ENCODE peak calls at places on chromosomes 11 and 22, in six cellular contexts. One of them, this sample, is unnamed.

GRCh38 chr11:101862410-101863233 is 52.2 kb upstream of the CEP126 start:
- DNase-seq in neuronal stem cell: peak; percentile 12
- DNase-seq in H1: no peak
- DNase-seq in IMR-90: peak; percentile 79
- DNase-seq in H9: peak; percentile 50
- DNase-seq in trophoblast cell: no peak
- DNase-seq in this sample: peak; percentile 79

GRCh38 chr11:2251138-2251537 is 19.2 kb downstream of the ASCL2 start:
- DNase-seq in neuronal stem cell: no peak
- DNase-seq in H1: no peak
- DNase-seq in IMR-90: no peak
- DNase-seq in H9: no peak
- DNase-seq in trophoblast cell: no peak
- DNase-seq in this sample: no peak

GRCh38 chr11:95050595-95051202 is 1.5 kb downstream of the KDM4F start:
- DNase-seq in neuronal stem cell: no peak
- DNase-seq in H1: no peak
- DNase-seq in IMR-90: no peak
- DNase-seq in H9: no peak
- DNase-seq in trophoblast cell: no peak
- DNase-seq in this sample: no peak

GRCh38 chr22:20422965-20423635 is 14.5 kb downstream of the SCARF2 start:
- DNase-seq in neuronal stem cell: no peak
- DNase-seq in H1: no peak
- DNase-seq in IMR-90: no peak
- DNase-seq in H9: no peak
- DNase-seq in trophoblast cell: no peak
- DNase-seq in this sample: no peak

GRCh38 chr22:30782613-30783012 is 87.9 kb downstream of the OSBP2 start:
- DNase-seq in neuronal stem cell: no peak
- DNase-seq in H1: no peak
- DNase-seq in IMR-90: peak; percentile 54
- DNase-seq in H9: no peak
- DNase-seq in trophoblast cell: peak; percentile 41
- DNase-seq in this sample: peak; percentile 13

GRCh38 chr22:31893460-31893859 is 50.9 kb upstream of the YWHAH start:
- DNase-seq in neuronal stem cell: no peak
- DNase-seq in H1: no peak
- DNase-seq in IMR-90: no peak
- DNase-seq in H9: no peak
- DNase-seq in trophoblast cell: no peak
- DNase-seq in this sample: no peak

GRCh38 chr22:26679003-26679629 is 21.7 kb downstream of the MIAT start:
- DNase-seq in neuronal stem cell: peak; percentile 79
- DNase-seq in H1: peak; percentile 71
- DNase-seq in IMR-90: peak; percentile 71
- DNase-seq in H9: peak; percentile 84
- DNase-seq in trophoblast cell: peak; percentile 63
- DNase-seq in this sample: peak; percentile 84

GRCh38 chr11:95322546-95322945 is 91.5 kb upstream of the SESN3 start:
- DNase-seq in neuronal stem cell: no peak
- DNase-seq in H1: no peak
- DNase-seq in IMR-90: peak; percentile 25
- DNase-seq in H9: no peak
- DNase-seq in trophoblast cell: no peak
- DNase-seq in this sample: no peak

GRCh38 chr11:69216609-69217008 is 60.9 kb downstream of the SMIM38 start:
- DNase-seq in neuronal stem cell: no peak
- DNase-seq in H1: no peak
- DNase-seq in IMR-90: peak; percentile 22
- DNase-seq in H9: peak; percentile 13
- DNase-seq in trophoblast cell: no peak
- DNase-seq in this sample: no peak

GRCh38 chr22:38751422-38752346 is 4.1 kb downstream of the SUN2 start:
- DNase-seq in neuronal stem cell: no peak
- DNase-seq in H1: no peak
- DNase-seq in IMR-90: no peak
- DNase-seq in H9: no peak
- DNase-seq in trophoblast cell: peak; percentile 93
- DNase-seq in this sample: no peak

GRCh38 chr11:77548552-77549439 is 41.0 kb upstream of the AQP11 start:
- DNase-seq in neuronal stem cell: no peak
- DNase-seq in H1: no peak
- DNase-seq in IMR-90: no peak
- DNase-seq in H9: no peak
- DNase-seq in trophoblast cell: no peak
- DNase-seq in this sample: no peak

GRCh38 chr11:10693509-10694071 is at the start of gene IRAG1:
- DNase-seq in neuronal stem cell: no peak
- DNase-seq in H1: no peak
- DNase-seq in IMR-90: peak; percentile 78
- DNase-seq in H9: no peak
- DNase-seq in trophoblast cell: no peak
- DNase-seq in this sample: peak; percentile 74

GRCh38 chr11:8234425-8234821 is 29.3 kb downstream of the LMO1 start:
- DNase-seq in neuronal stem cell: no peak
- DNase-seq in H1: no peak
- DNase-seq in IMR-90: no peak
- DNase-seq in H9: peak; percentile 57
- DNase-seq in trophoblast cell: no peak
- DNase-seq in this sample: no peak
- H2AFZ ChIP-seq in neuronal stem cell: no peak overlapping the region
- H2AFZ ChIP-seq in H1: no peak overlapping the region
- H2AFZ ChIP-seq in IMR-90: no peak overlapping the region
- H2AFZ ChIP-seq in H9: no peak overlapping the region
- H2AFZ ChIP-seq in trophoblast cell: peak overlapping the region; percentile 70
- H2AFZ ChIP-seq in this sample: no peak overlapping the region

DNA sequence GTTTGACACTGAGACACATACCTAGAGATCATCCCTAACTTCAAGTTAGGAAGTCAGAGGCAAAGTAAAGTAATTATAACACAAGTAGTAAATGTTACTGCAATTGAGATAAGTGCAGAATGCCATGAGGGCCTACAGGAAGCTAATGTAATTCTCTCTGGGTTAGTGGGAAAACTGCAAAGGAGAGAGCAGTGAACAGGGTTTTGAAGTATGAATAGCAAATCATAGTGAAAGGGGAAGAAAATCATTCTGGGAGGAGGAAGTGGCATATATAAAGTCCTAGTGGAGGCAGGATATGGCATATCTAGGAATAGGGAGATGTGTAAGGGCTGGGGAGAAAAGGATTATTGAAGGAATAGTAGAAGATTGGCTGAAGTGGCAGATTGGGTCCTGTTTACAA is 27.9 kb downstream of the RNF169 start:
- DNase-seq in neuronal stem cell: no peak
- DNase-seq in H1: no peak
- DNase-seq in IMR-90: no peak
- DNase-seq in H9: no peak
- DNase-seq in trophoblast cell: no peak
- DNase-seq in this sample: no peak
- H4K91ac ChIP-seq in neuronal stem cell: no peak overlapping the region
- H4K91ac ChIP-seq in H1: no peak overlapping the region
- H4K91ac ChIP-seq in IMR-90: no peak overlapping the region
- H4K91ac ChIP-seq in H9: no peak overlapping the region
- H4K91ac ChIP-seq in trophoblast cell: no peak overlapping the region
- H4K91ac ChIP-seq in this sample: no peak overlapping the region

GRCh38 chr11:113526521-113526920 is 51.3 kb upstream of the DRD2 start:
- DNase-seq in neuronal stem cell: no peak
- DNase-seq in H1: no peak
- DNase-seq in IMR-90: no peak
- DNase-seq in H9: no peak
- DNase-seq in trophoblast cell: no peak
- DNase-seq in this sample: no peak

GRCh38 chr11:113519989-113520613 is 44.9 kb upstream of the DRD2 start:
- DNase-seq in neuronal stem cell: no peak
- DNase-seq in H1: no peak
- DNase-seq in IMR-90: no peak
- DNase-seq in H9: no peak
- DNase-seq in trophoblast cell: no peak
- DNase-seq in this sample: no peak

GRCh38 chr11:113518716-113519495 is 43.7 kb upstream of the DRD2 start:
- DNase-seq in neuronal stem cell: no peak
- DNase-seq in H1: no peak
- DNase-seq in IMR-90: no peak
- DNase-seq in H9: no peak
- DNase-seq in trophoblast cell: no peak
- DNase-seq in this sample: no peak

DNA sequence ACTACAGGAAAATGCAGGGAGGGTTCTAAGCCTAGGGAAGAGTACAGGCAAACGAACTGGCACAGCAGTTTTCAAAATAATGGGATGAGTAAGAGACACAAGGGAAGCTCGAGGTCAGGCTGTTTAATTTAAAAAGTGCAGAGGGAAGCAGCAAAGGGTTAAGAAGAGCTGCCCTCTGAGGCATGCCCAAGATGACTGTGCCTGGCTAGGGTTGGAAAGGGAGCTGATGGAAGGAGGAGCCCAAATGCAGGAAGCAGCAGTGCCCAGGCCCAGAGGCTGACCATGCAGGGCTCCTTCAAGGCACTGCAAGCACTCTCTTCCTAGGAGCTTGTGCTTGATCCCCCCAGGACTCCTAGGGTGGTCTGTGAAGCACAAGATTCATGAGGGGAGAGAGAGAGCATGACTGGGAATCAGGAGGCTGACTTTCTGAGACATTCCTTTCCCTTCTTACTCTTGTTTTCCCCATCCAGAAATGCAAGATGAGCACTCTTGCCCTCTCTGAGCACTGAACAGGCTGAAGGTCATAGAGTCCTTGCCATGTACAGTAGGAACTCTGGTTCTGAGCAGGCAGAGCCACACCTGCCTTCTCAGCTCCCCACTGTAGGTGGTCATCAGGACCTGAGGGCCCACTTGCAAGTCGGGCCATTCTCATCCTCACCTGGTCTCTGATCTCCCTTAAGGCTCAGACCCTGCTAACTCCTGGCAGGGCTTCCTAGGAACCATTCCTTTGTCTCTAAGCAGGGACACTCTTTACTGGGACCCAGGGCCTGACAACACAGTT is 46.7 kb upstream of the DRD2 start:
- DNase-seq in neuronal stem cell: no peak
- DNase-seq in H1: no peak
- DNase-seq in IMR-90: no peak
- DNase-seq in H9: no peak
- DNase-seq in trophoblast cell: no peak
- DNase-seq in this sample: no peak
- H2AFZ ChIP-seq in neuronal stem cell: no peak overlapping the region
- H2AFZ ChIP-seq in H1: no peak overlapping the region
- H2AFZ ChIP-seq in IMR-90: no peak overlapping the region
- H2AFZ ChIP-seq in H9: no peak overlapping the region
- H2AFZ ChIP-seq in trophoblast cell: no peak overlapping the region
- H2AFZ ChIP-seq in this sample: no peak overlapping the region

GRCh38 chr11:73394416-73395296 is 18.5 kb downstream of the RELT start:
- DNase-seq in neuronal stem cell: no peak
- DNase-seq in H1: no peak
- DNase-seq in IMR-90: no peak
- DNase-seq in H9: no peak
- DNase-seq in trophoblast cell: peak; percentile 80
- DNase-seq in this sample: no peak
- H4K91ac ChIP-seq in neuronal stem cell: no peak overlapping the region
- H4K91ac ChIP-seq in H1: no peak overlapping the region
- H4K91ac ChIP-seq in IMR-90: no peak overlapping the region
- H4K91ac ChIP-seq in H9: no peak overlapping the region
- H4K91ac ChIP-seq in trophoblast cell: no peak overlapping the region
- H4K91ac ChIP-seq in this sample: no peak overlapping the region

GRCh38 chr11:68043029-68043348 is 4.2 kb downstream of the TCIRG1 start:
- DNase-seq in neuronal stem cell: no peak
- DNase-seq in H1: no peak
- DNase-seq in IMR-90: no peak
- DNase-seq in H9: no peak
- DNase-seq in trophoblast cell: no peak
- DNase-seq in this sample: no peak
- H2AFZ ChIP-seq in neuronal stem cell: peak overlapping the region; percentile 84
- H2AFZ ChIP-seq in H1: no peak overlapping the region
- H2AFZ ChIP-seq in IMR-90: peak overlapping the region; percentile 27
- H2AFZ ChIP-seq in H9: no peak overlapping the region
- H2AFZ ChIP-seq in trophoblast cell: no peak overlapping the region
- H2AFZ ChIP-seq in this sample: no peak overlapping the region

GRCh38 chr11:35185696-35186095 is 46.7 kb downstream of the CD44 start:
- DNase-seq in neuronal stem cell: peak; percentile 24
- DNase-seq in H1: no peak
- DNase-seq in IMR-90: peak; percentile 63
- DNase-seq in H9: no peak
- DNase-seq in trophoblast cell: no peak
- DNase-seq in this sample: peak; percentile 44

GRCh38 chr11:35183526-35183925 is 44.6 kb downstream of the CD44 start:
- DNase-seq in neuronal stem cell: no peak
- DNase-seq in H1: no peak
- DNase-seq in IMR-90: no peak
- DNase-seq in H9: no peak
- DNase-seq in trophoblast cell: no peak
- DNase-seq in this sample: no peak

GRCh38 chr11:35192347-35192746 is 53.4 kb downstream of the CD44 start:
- DNase-seq in neuronal stem cell: no peak
- DNase-seq in H1: no peak
- DNase-seq in IMR-90: peak; percentile 38
- DNase-seq in H9: no peak
- DNase-seq in trophoblast cell: no peak
- DNase-seq in this sample: peak; percentile 94

GRCh38 chr11:35190804-35191348 is 51.9 kb downstream of the CD44 start:
- DNase-seq in neuronal stem cell: no peak
- DNase-seq in H1: no peak
- DNase-seq in IMR-90: peak; percentile 92
- DNase-seq in H9: no peak
- DNase-seq in trophoblast cell: no peak
- DNase-seq in this sample: peak; percentile 92

GRCh38 chr11:35187996-35188395 is 49.0 kb downstream of the CD44 start:
- DNase-seq in neuronal stem cell: no peak
- DNase-seq in H1: no peak
- DNase-seq in IMR-90: no peak
- DNase-seq in H9: no peak
- DNase-seq in trophoblast cell: no peak
- DNase-seq in this sample: no peak
- H4K91ac ChIP-seq in neuronal stem cell: no peak overlapping the region
- H4K91ac ChIP-seq in H1: no peak overlapping the region
- H4K91ac ChIP-seq in IMR-90: no peak overlapping the region
- H4K91ac ChIP-seq in H9: no peak overlapping the region
- H4K91ac ChIP-seq in trophoblast cell: no peak overlapping the region
- H4K91ac ChIP-seq in this sample: peak overlapping the region; percentile 78

GRCh38 chr11:91263698-91264097 is 960.9 kb upstream of the FAT3 start:
- DNase-seq in neuronal stem cell: no peak
- DNase-seq in H1: no peak
- DNase-seq in IMR-90: no peak
- DNase-seq in H9: no peak
- DNase-seq in trophoblast cell: no peak
- DNase-seq in this sample: no peak
- H2AFZ ChIP-seq in neuronal stem cell: no peak overlapping the region
- H2AFZ ChIP-seq in H1: peak overlapping the region; percentile 93
- H2AFZ ChIP-seq in IMR-90: no peak overlapping the region
- H2AFZ ChIP-seq in H9: no peak overlapping the region
- H2AFZ ChIP-seq in trophoblast cell: no peak overlapping the region
- H2AFZ ChIP-seq in this sample: no peak overlapping the region

GRCh38 chr11:20116825-20117224 is 43.5 kb downstream of the DBX1 start:
- DNase-seq in neuronal stem cell: no peak
- DNase-seq in H1: no peak
- DNase-seq in IMR-90: no peak
- DNase-seq in H9: no peak
- DNase-seq in trophoblast cell: no peak
- DNase-seq in this sample: no peak
- H4K91ac ChIP-seq in neuronal stem cell: no peak overlapping the region
- H4K91ac ChIP-seq in H1: no peak overlapping the region
- H4K91ac ChIP-seq in IMR-90: no peak overlapping the region
- H4K91ac ChIP-seq in H9: no peak overlapping the region
- H4K91ac ChIP-seq in trophoblast cell: no peak overlapping the region
- H4K91ac ChIP-seq in this sample: no peak overlapping the region

GRCh38 chr11:115168229-115168671 is 336.0 kb downstream of the CADM1 start:
- DNase-seq in neuronal stem cell: no peak
- DNase-seq in H1: no peak
- DNase-seq in IMR-90: no peak
- DNase-seq in H9: no peak
- DNase-seq in trophoblast cell: no peak
- DNase-seq in this sample: no peak
- H2AFZ ChIP-seq in neuronal stem cell: no peak overlapping the region
- H2AFZ ChIP-seq in H1: no peak overlapping the region
- H2AFZ ChIP-seq in IMR-90: no peak overlapping the region
- H2AFZ ChIP-seq in H9: no peak overlapping the region
- H2AFZ ChIP-seq in trophoblast cell: no peak overlapping the region
- H2AFZ ChIP-seq in this sample: no peak overlapping the region

This sample was measured in mesenchymal stem cell.